ENCODE peak calls at places on chromosomes 1 and 21, in six cellular contexts. One of them, this sample, is unnamed.

GRCh38 chr1:55507578-55507931 is 292.4 kb upstream of the USP24 start:
- DNase-seq in suprapubic skin: no peak
- DNase-seq in breast epithelium: no peak
- DNase-seq in AG04450: no peak
- DNase-seq in fibroblast of mammary gland: no peak
- DNase-seq in GM13976: no peak
- DNase-seq in this sample: no peak

GRCh38 chr21:44432841-44433790 is 22.2 kb upstream of the LRRC3 start:
- DNase-seq in suprapubic skin: peak
- DNase-seq in breast epithelium: peak
- DNase-seq in AG04450: no peak
- DNase-seq in fibroblast of mammary gland: no peak
- DNase-seq in GM13976: no peak
- DNase-seq in this sample: peak

GRCh38 chr1:58981392-58981791 is 197.5 kb upstream of the JUN start:
- DNase-seq in suprapubic skin: no peak
- DNase-seq in breast epithelium: no peak
- DNase-seq in AG04450: no peak
- DNase-seq in fibroblast of mammary gland: no peak
- DNase-seq in GM13976: no peak
- DNase-seq in this sample: peak

GRCh38 chr1:105641407-105641806 is 1415.1 kb upstream of the PRMT6 start:
- DNase-seq in suprapubic skin: no peak
- DNase-seq in breast epithelium: no peak
- DNase-seq in AG04450: no peak
- DNase-seq in fibroblast of mammary gland: no peak
- DNase-seq in GM13976: no peak
- DNase-seq in this sample: no peak

GRCh38 chr1:166902279-166902678 is 26.2 kb upstream of the TADA1 start:
- DNase-seq in suprapubic skin: no peak
- DNase-seq in breast epithelium: no peak
- DNase-seq in AG04450: no peak
- DNase-seq in fibroblast of mammary gland: peak
- DNase-seq in GM13976: no peak
- DNase-seq in this sample: no peak

GRCh38 chr1:65691152-65691900 is 101.4 kb upstream of the PDE4B start:
- DNase-seq in suprapubic skin: no peak
- DNase-seq in breast epithelium: no peak
- DNase-seq in AG04450: no peak
- DNase-seq in fibroblast of mammary gland: no peak
- DNase-seq in GM13976: no peak
- DNase-seq in this sample: no peak

GRCh38 chr1:4603317-4604110 is 50.9 kb upstream of the AJAP1 start:
- DNase-seq in suprapubic skin: peak
- DNase-seq in breast epithelium: peak
- DNase-seq in AG04450: no peak
- DNase-seq in fibroblast of mammary gland: no peak
- DNase-seq in GM13976: no peak
- DNase-seq in this sample: no peak

GRCh38 chr1:157523774-157524501 is 28.4 kb downstream of the FCRL5 start:
- DNase-seq in suprapubic skin: no peak
- DNase-seq in breast epithelium: no peak
- DNase-seq in AG04450: no peak
- DNase-seq in fibroblast of mammary gland: no peak
- DNase-seq in GM13976: no peak
- DNase-seq in this sample: no peak

GRCh38 chr1:27626031-27626935 is 8.7 kb downstream of the FGR start:
- DNase-seq in suprapubic skin: no peak
- DNase-seq in breast epithelium: no peak
- DNase-seq in AG04450: no peak
- DNase-seq in fibroblast of mammary gland: no peak
- DNase-seq in GM13976: peak
- DNase-seq in this sample: no peak

GRCh38 chr1:112516141-112516540 is 7.4 kb downstream of the WNT2B start:
- DNase-seq in suprapubic skin: no peak
- DNase-seq in breast epithelium: no peak
- DNase-seq in AG04450: no peak
- DNase-seq in fibroblast of mammary gland: no peak
- DNase-seq in GM13976: no peak
- DNase-seq in this sample: no peak

GRCh38 chr1:247360991-247361721 is 29.5 kb upstream of the ZNF496 start:
- DNase-seq in suprapubic skin: no peak
- DNase-seq in breast epithelium: no peak
- DNase-seq in AG04450: no peak
- DNase-seq in fibroblast of mammary gland: peak
- DNase-seq in GM13976: no peak
- DNase-seq in this sample: no peak

GRCh38 chr1:32619701-32620485 is 30.5 kb downstream of the ZBTB8OS start:
- DNase-seq in suprapubic skin: no peak
- DNase-seq in breast epithelium: no peak
- DNase-seq in AG04450: no peak
- DNase-seq in fibroblast of mammary gland: peak
- DNase-seq in GM13976: peak
- DNase-seq in this sample: no peak

GRCh38 chr1:235919127-235919796 is 52.6 kb upstream of the LYST start:
- DNase-seq in suprapubic skin: no peak
- DNase-seq in breast epithelium: no peak
- DNase-seq in AG04450: no peak
- DNase-seq in fibroblast of mammary gland: peak
- DNase-seq in GM13976: no peak
- DNase-seq in this sample: no peak

GRCh38 chr1:112706505-112707216 is at the start of gene RHOC:
- DNase-seq in suprapubic skin: no peak
- DNase-seq in breast epithelium: no peak
- DNase-seq in AG04450: no peak
- DNase-seq in fibroblast of mammary gland: peak
- DNase-seq in GM13976: peak
- DNase-seq in this sample: no peak

GRCh38 chr21:38912355-38912619 is 106.6 kb downstream of the ETS2 start:
- DNase-seq in suprapubic skin: no peak
- DNase-seq in breast epithelium: no peak
- DNase-seq in AG04450: no peak
- DNase-seq in fibroblast of mammary gland: peak
- DNase-seq in GM13976: no peak
- DNase-seq in this sample: no peak

GRCh38 chr1:2548068-2548589 is 8.0 kb upstream of the TNFRSF14 start:
- DNase-seq in suprapubic skin: peak
- DNase-seq in breast epithelium: peak
- DNase-seq in AG04450: no peak
- DNase-seq in fibroblast of mammary gland: peak
- DNase-seq in GM13976: peak
- DNase-seq in this sample: no peak

GRCh38 chr1:51369171-51369570 is 38.8 kb upstream of the TTC39A start:
- DNase-seq in suprapubic skin: no peak
- DNase-seq in breast epithelium: no peak
- DNase-seq in AG04450: no peak
- DNase-seq in fibroblast of mammary gland: no peak
- DNase-seq in GM13976: no peak
- DNase-seq in this sample: no peak

GRCh38 chr1:110196917-110197782 is 13.0 kb upstream of the KCNC4 start:
- DNase-seq in suprapubic skin: no peak
- DNase-seq in breast epithelium: no peak
- DNase-seq in AG04450: no peak
- DNase-seq in fibroblast of mammary gland: peak
- DNase-seq in GM13976: peak
- DNase-seq in this sample: no peak

GRCh38 chr1:236947794-236948193 is 56.4 kb downstream of the MT1HL1 start:
- DNase-seq in suprapubic skin: no peak
- DNase-seq in breast epithelium: no peak
- DNase-seq in AG04450: no peak
- DNase-seq in fibroblast of mammary gland: no peak
- DNase-seq in GM13976: no peak
- DNase-seq in this sample: no peak

GRCh38 chr1:150516050-150516591 is 569 bp downstream of the FALEC start:
- DNase-seq in suprapubic skin: no peak
- DNase-seq in breast epithelium: no peak
- DNase-seq in AG04450: no peak
- DNase-seq in fibroblast of mammary gland: peak
- DNase-seq in GM13976: no peak
- DNase-seq in this sample: no peak

GRCh38 chr1:150516616-150517015 is 1.1 kb downstream of the FALEC start:
- DNase-seq in suprapubic skin: no peak
- DNase-seq in breast epithelium: no peak
- DNase-seq in AG04450: no peak
- DNase-seq in fibroblast of mammary gland: peak
- DNase-seq in GM13976: peak
- DNase-seq in this sample: no peak

GRCh38 chr1:150514260-150514659 is 1.3 kb upstream of the FALEC start:
- DNase-seq in suprapubic skin: no peak
- DNase-seq in breast epithelium: no peak
- DNase-seq in AG04450: no peak
- DNase-seq in fibroblast of mammary gland: no peak
- DNase-seq in GM13976: no peak
- DNase-seq in this sample: no peak

GRCh38 chr1:150514913-150515327 is 632 bp upstream of the FALEC start:
- DNase-seq in suprapubic skin: no peak
- DNase-seq in breast epithelium: no peak
- DNase-seq in AG04450: no peak
- DNase-seq in fibroblast of mammary gland: no peak
- DNase-seq in GM13976: no peak
- DNase-seq in this sample: no peak

DNA sequence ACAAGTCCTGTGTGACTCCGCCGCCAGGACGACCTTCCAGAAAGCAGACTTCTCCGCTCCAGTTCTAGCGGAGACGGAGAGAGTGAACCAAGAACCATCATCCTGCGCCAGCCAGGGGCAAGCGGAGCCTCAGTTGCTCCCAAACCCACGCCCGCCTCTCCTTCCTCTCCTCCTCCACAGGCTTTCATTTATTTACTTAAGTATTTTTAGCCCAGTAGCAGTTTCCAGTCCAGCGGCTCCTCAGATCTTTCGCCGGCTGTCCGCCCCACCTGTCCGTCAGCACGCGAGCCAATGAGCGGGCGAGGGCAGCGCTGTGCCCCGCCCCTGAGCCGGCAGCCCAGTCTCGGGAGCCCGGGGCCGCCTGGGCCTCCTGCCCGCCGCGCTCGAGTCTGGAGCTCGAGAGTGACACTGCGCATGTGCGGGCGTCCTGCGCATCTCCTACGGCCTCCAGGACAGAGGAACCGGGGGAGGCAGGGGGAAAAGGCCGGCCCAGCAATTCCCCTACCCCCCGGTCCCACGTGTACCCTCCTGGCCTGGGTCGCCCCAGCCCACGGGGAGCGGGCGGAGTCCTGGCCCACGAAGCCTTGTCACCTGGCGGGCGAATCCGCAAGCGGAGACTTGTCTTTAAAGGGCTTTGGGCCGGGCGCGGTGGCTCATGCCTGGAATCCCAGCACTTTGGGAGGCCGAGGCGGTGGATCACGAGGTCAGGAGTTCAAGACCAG is at the start of gene FALEC:
- DNase-seq in suprapubic skin: peak
- DNase-seq in breast epithelium: peak
- DNase-seq in AG04450: peak
- DNase-seq in fibroblast of mammary gland: peak
- DNase-seq in GM13976: peak
- DNase-seq in this sample: no peak
- TF ChIP-seq CTCF in suprapubic skin: no peak
- TF ChIP-seq CTCF in breast epithelium: no peak
- TF ChIP-seq CTCF in AG04450: no peak
- TF ChIP-seq CTCF in fibroblast of mammary gland: no peak
- TF ChIP-seq CTCF in GM13976: no peak
- TF ChIP-seq CTCF in this sample: peak

DNA sequence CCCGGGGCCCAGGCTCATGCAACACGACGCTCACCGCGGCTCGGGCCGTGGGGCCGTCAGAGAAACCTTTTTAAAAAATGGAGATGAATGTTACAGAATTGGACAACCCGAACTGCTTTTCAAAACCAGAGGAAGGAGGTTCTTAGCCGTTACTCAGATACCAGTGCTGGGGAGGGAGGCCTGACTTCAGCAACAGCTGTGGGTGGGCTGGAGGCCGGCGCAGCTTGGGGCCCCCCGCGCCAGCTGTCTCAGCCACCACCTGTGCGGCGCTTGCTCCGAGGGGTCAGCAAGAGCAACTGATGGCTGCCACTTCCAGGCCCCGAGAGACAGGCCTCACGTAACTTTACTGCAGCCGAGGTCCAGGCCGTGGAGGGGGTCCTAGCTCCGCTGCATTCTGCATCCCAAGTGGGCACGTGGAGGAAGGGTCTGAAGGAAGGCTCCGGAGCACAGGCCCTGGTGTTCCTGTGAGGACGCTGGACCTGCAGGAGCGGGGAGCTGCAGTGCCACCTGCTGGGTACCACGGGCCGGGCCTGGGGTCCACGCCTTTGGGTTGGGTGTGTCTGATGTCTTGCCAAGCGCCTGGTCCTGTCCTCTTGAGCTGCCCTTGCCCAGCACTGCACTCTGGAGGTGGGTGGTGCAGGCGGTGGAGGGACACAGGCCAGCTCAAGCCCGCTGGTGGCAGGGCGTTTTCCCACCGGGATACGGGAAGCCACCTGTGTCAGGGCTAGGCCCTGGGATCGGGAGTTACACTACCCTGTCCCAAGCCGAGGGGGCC is 9.8 kb downstream of the THAP3 start:
- DNase-seq in suprapubic skin: no peak
- DNase-seq in breast epithelium: no peak
- DNase-seq in AG04450: no peak
- DNase-seq in fibroblast of mammary gland: peak
- DNase-seq in GM13976: peak
- DNase-seq in this sample: no peak
- TF ChIP-seq CTCF in suprapubic skin: peak
- TF ChIP-seq CTCF in breast epithelium: no peak
- TF ChIP-seq CTCF in AG04450: peak
- TF ChIP-seq CTCF in fibroblast of mammary gland: peak
- TF ChIP-seq CTCF in GM13976: peak
- TF ChIP-seq CTCF in this sample: no peak

DNA sequence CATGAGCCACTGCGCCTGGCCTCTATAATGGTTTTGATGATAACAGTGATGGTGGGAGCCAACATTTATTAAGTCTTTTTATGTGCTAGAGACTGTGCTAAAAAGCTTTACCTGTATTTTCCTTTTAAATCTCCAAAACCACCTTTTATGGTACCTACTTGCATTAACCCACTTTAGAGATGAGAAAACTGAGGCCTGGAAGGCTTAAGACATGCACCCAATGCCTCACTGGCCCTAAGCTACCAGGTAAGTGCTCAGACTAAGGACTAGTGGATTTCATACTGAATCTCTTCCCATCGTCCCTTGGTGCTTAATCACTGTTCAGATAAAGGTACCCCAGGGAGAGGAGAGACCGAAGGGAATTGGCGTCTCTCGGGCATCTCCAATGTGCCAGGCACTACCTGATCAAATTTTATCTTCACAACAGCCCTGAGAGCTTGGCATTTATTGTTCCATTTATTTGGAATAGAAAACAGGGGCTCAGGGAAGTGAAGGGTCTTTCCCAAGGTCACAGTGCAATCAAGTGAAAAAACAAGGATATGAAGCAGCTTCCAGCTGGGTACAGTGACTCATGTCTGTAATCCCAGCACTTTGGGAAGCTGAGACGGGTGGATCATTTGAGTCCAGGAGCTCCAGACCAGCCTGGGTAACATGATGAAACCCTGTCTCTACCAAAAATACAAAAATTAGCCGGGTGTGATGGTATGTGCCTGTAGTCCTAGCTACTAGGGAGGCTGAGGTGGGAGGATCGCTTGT is 84.2 kb downstream of the LACTBL1 start:
- DNase-seq in suprapubic skin: no peak
- DNase-seq in breast epithelium: no peak
- DNase-seq in AG04450: no peak
- DNase-seq in fibroblast of mammary gland: peak
- DNase-seq in GM13976: no peak
- DNase-seq in this sample: no peak
- TF ChIP-seq CTCF in suprapubic skin: no peak
- TF ChIP-seq CTCF in breast epithelium: no peak
- TF ChIP-seq CTCF in AG04450: no peak
- TF ChIP-seq CTCF in fibroblast of mammary gland: no peak
- TF ChIP-seq CTCF in GM13976: no peak
- TF ChIP-seq CTCF in this sample: no peak

GRCh38 chr1:90550616-90551406 is 166.3 kb downstream of the BARHL2 start:
- DNase-seq in suprapubic skin: no peak
- DNase-seq in breast epithelium: no peak
- DNase-seq in AG04450: no peak
- DNase-seq in fibroblast of mammary gland: no peak
- DNase-seq in GM13976: no peak
- DNase-seq in this sample: no peak
- TF ChIP-seq CTCF in suprapubic skin: no peak
- TF ChIP-seq CTCF in breast epithelium: no peak
- TF ChIP-seq CTCF in AG04450: no peak
- TF ChIP-seq CTCF in fibroblast of mammary gland: no peak
- TF ChIP-seq CTCF in GM13976: no peak
- TF ChIP-seq CTCF in this sample: no peak

This sample was measured in vagina.